ENCODE peak calls at places on chromosomes 11 and 22, in eight cellular contexts. A, I, W, U, X, G, Z and Y are unnamed samples.

GRCh38 chr22:42434283-42434682 is 2.1 kb upstream of the NFAM1 start:
- DNase-seq in G (no peak), A (no peak), X (no peak), Z (no peak), U (no peak), I (no peak), W (no peak), Y (no peak)

GRCh38 chr11:61293869-61294716 is 1.0 kb downstream of the VWCE start:
- DNase-seq in I (peak; percentile 31), X (peak; percentile 40), Z (no peak), A (peak; percentile 55), U (peak; percentile 80), G (no peak), W (peak; percentile 42), Y (peak; percentile 87)

GRCh38 chr22:22519591-22519990 is 479 bp downstream of the ZNF280A start:
- DNase-seq in X (no peak), A (no peak), U (no peak), I (no peak), Z (no peak), G (no peak), W (no peak), Y (no peak)

GRCh38 chr11:67649634-67650540 is 643 bp downstream of the ACY3 start:
- DNase-seq in A (peak; percentile 8), I (no peak), G (no peak), X (no peak), W (no peak), U (no peak), Z (peak; percentile 88), Y (peak; percentile 46)

GRCh38 chr22:45998638-45999378 is 21.8 kb upstream of the WNT7B start:
- DNase-seq in U (peak; percentile 48), Z (no peak), A (no peak), I (no peak), X (no peak), G (no peak), W (no peak), Y (peak; percentile 68)

GRCh38 chr11:10208045-10208674 is 85.9 kb downstream of the SBF2 start:
- DNase-seq in I (peak; percentile 1), W (peak; percentile 74), Z (peak; percentile 48), A (no peak), U (no peak), X (peak; percentile 54), G (peak; percentile 58), Y (no peak)

GRCh38 chr11:5605849-5606248 is 9.4 kb downstream of the TRIM6 start:
- DNase-seq in I (no peak), W (peak; percentile 86), X (no peak), U (no peak), G (no peak), Z (no peak), A (no peak), Y (no peak)

GRCh38 chr22:23251445-23252093 is 71.3 kb downstream of the BCR start:
- DNase-seq in I (no peak), Z (no peak), X (no peak), A (no peak), W (no peak), G (peak; percentile 12), U (no peak), Y (no peak)

GRCh38 chr11:129973809-129974208 is 28.8 kb downstream of the PRDM10 start:
- DNase-seq in G (no peak), U (no peak), Z (no peak), X (peak; percentile 87), A (no peak), I (no peak), W (no peak), Y (peak; percentile 87)

GRCh38 chr11:8242113-8242475 is 21.6 kb downstream of the LMO1 start:
- DNase-seq in I (no peak), U (no peak), X (no peak), Z (no peak), W (no peak), A (no peak), G (no peak), Y (no peak)

GRCh38 chr11:100726709-100727108 is 39.6 kb downstream of the ARHGAP42 start:
- DNase-seq in U (no peak), Z (no peak), I (no peak), W (no peak), G (no peak), A (no peak), X (peak; percentile 26), Y (no peak)

GRCh38 chr11:111283945-111284481 is 14.3 kb upstream of the POU2AF3 start:
- DNase-seq in X (no peak), Z (no peak), A (no peak), I (no peak), U (peak; percentile 85), G (no peak), W (no peak), Y (peak; percentile 67)

GRCh38 chr22:19837915-19838314 is 16.8 kb downstream of the GNB1L start:
- DNase-seq in X (no peak), W (no peak), A (no peak), Z (no peak), G (no peak), U (no peak), I (no peak), Y (no peak)

GRCh38 chr22:19772673-19773469 is 12.3 kb downstream of the TBX1 start:
- DNase-seq in G (no peak), Z (no peak), X (no peak), W (no peak), A (no peak), I (no peak), U (peak; percentile 47), Y (peak; percentile 73)

GRCh38 chr11:100739636-100740035 is 52.5 kb downstream of the ARHGAP42 start:
- DNase-seq in Z (no peak), G (peak; percentile 61), U (no peak), W (peak; percentile 91), A (no peak), I (no peak), X (peak; percentile 88), Y (no peak)

GRCh38 chr11:106001304-106002012 is 20.6 kb downstream of the MSANTD4 start:
- DNase-seq in A (no peak), W (no peak), Z (no peak), X (no peak), G (no peak), I (no peak), U (no peak), Y (no peak)

GRCh38 chr22:26362471-26362870 is 66.6 kb upstream of the ASPHD2 start:
- DNase-seq in Z (no peak), W (no peak), X (no peak), U (no peak), A (no peak), I (no peak), G (no peak), Y (no peak)

GRCh38 chr11:116073854-116074837 is 569.9 kb upstream of the CADM1 start:
- DNase-seq in A (no peak), X (peak; percentile 80), Z (no peak), G (no peak), W (no peak), I (peak; percentile 76), U (no peak), Y (no peak)

GRCh38 chr22:30202531-30203006 is 44.0 kb downstream of the LIF start:
- DNase-seq in G (no peak), X (peak; percentile 30), I (no peak), A (no peak), W (peak; percentile 83), U (no peak), Z (no peak), Y (no peak)

GRCh38 chr11:35293699-35294098 is 125.7 kb downstream of the SLC1A2 start:
- DNase-seq in G (no peak), U (no peak), W (no peak), I (no peak), X (no peak), Z (no peak), A (no peak), Y (no peak)

DNA sequence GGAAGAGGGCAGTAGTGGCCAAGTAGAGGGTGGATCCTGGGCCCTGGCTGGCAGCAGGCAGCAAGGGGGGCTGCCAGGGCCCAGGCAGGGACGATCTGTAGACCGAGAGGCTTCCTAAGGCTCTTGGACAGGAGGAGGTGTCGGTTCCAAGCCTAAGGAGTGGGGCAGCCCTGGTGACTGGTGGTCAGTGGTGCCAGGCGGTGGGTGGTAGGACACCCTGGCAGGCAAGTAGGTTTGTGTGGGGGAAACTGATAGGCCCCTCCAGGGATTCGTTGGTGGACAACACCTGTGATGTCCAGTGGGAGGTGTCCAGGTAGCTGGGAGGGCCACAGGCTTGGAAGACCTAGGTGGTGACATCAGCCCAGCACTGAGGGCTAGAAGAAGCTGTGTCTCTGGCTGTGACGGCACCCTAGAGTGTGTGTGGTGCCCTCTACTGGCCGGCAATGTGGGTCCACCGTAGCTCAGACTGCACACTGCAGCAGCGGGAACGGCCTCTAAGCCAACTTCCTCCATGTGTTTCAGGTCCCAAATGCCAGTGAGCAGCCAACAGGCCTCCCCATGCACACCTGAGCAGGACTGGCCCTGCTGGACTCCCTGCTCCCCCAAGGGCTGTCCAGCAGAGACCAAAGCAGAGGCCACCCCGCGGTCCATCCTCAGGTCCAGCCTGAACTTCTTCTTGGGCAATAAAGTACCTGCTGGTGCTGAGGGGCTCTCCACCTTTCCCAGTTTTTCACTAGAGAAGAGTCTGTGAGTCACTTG is 9.4 kb upstream of the SAMM50 start:
- DNase-seq in U (peak; percentile 72), G (peak; percentile 41), Z (peak; percentile 65), W (peak; percentile 58), A (peak; percentile 70), X (peak; percentile 77), I (peak; percentile 36), Y (no peak)
- H3K4me3 ChIP-seq in U (no peak overlapping the region), G (no peak overlapping the region), Z (no peak overlapping the region), W (no peak overlapping the region), A (no peak overlapping the region), X (no peak overlapping the region), I (no peak overlapping the region), Y (no peak overlapping the region)

GRCh38 chr11:120212259-120212888 is 1.5 kb downstream of the OAF start:
- DNase-seq in I (no peak), A (no peak), G (no peak), Z (no peak), U (no peak), X (no peak), W (no peak), Y (peak; percentile 61)
- H3K4me3 ChIP-seq in I (peak overlapping the region; percentile 77), A (no peak overlapping the region), G (peak overlapping the region; percentile 11), Z (no peak overlapping the region), U (peak overlapping the region; percentile 68), X (no peak overlapping the region), W (peak overlapping the region; percentile 48), Y (peak overlapping the region; percentile 60)

GRCh38 chr11:47376183-47376542 is 2.2 kb downstream of the SPI1 start:
- DNase-seq in X (no peak), G (no peak), W (no peak), A (no peak), U (no peak), Z (no peak), I (no peak), Y (peak; percentile 65)
- H3K4me3 ChIP-seq in X (no peak overlapping the region), G (no peak overlapping the region), W (no peak overlapping the region), A (no peak overlapping the region), U (peak overlapping the region; percentile 30), Z (no peak overlapping the region), I (no peak overlapping the region), Y (peak overlapping the region; percentile 23)

DNA sequence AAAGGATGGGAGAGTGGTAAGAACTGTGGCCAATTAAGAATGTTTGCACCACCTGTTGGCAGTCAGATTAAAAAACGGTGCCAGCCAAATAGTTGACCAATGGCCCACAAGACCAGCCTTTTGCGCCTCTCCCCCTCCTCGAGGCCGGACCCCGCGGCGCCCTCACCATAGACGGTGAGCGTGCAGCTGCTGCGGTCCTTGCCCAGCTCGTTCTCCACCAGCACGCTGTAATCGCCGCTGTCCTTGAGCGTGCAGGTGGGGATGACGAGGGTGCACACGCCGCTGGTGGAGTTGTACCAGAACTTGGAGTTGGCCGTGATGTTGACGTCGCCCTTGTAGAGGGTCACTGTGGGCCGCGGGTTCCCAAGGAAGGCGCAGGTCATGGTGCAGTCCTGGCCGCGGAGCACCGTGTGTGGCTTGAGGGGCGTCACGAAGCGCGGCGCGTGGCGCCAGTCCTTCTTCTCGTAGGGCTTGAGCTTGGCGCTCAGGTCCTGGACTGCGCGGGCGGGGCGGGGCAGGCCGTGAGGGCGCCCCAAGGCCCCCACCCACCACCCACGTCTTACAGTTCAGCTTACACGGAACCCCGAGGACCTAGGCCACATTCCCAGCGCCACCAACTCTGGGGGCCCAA is 7.2 kb downstream of the TMEM86A start:
- DNase-seq in W (no peak), X (peak; percentile 46), G (no peak), Z (no peak), A (no peak), U (peak; percentile 65), I (no peak), Y (peak; percentile 86)
- H3K4me3 ChIP-seq in W (no peak overlapping the region), X (peak overlapping the region; percentile 51), G (no peak overlapping the region), Z (no peak overlapping the region), A (peak overlapping the region; percentile 50), U (peak overlapping the region; percentile 58), I (no peak overlapping the region), Y (peak overlapping the region; percentile 68)